ENCODE peak calls at places on chromosome 18, in four cellular contexts. O is GM23338, L is SHP77, X is NCI-H446. C is an unnamed sample.

GRCh38 chr18:35089382-35089781 is 48.2 kb downstream of the MAPRE2 start:
- DNase-seq in L (no peak), X (no peak), O (no peak), C (peak)

GRCh38 chr18:79940126-79940813 is 11.2 kb downstream of the SLC66A2 start:
- DNase-seq in O (no peak), L (no peak), X (no peak), C (no peak)

GRCh38 chr18:79571221-79572092 is 108.1 kb upstream of the CTDP1 start:
- DNase-seq in L (no peak), X (no peak), O (no peak), C (no peak)

GRCh38 chr18:52341617-52342381 is 1.8 kb downstream of the DCC start:
- DNase-seq in X (no peak), L (no peak), O (peak), C (peak)

GRCh38 chr18:24878289-24878688 is 417.9 kb downstream of the HRH4 start:
- DNase-seq in O (peak), X (peak), L (peak), C (peak)

GRCh38 chr18:44839239-44839666 is 158.6 kb downstream of the SETBP1 start:
- DNase-seq in O (peak), L (peak), X (no peak), C (peak)

GRCh38 chr18:75811156-75811555 is 383.7 kb upstream of the SMIM21 start:
- DNase-seq in X (no peak), L (no peak), O (no peak), C (no peak)

GRCh38 chr18:48475635-48476549 is 62.9 kb upstream of the CTIF start:
- DNase-seq in L (peak), O (peak), X (peak), C (peak)

GRCh38 chr18:80197490-80197889 is 49.8 kb downstream of the PARD6G start:
- DNase-seq in L (no peak), O (no peak), X (no peak), C (no peak)

GRCh38 chr18:64119916-64120315 is 29.0 kb downstream of the LINC00305 start:
- DNase-seq in L (no peak), X (peak), O (peak), C (peak)

GRCh38 chr18:56709463-56709862 is 58.3 kb downstream of the WDR7 start:
- DNase-seq in O (peak), L (peak), X (peak), C (peak)

GRCh38 chr18:50707841-50708240 is 112.0 kb downstream of the MRO start:
- DNase-seq in X (no peak), O (no peak), L (no peak), C (peak)

GRCh38 chr18:21191596-21192307 is 50.3 kb upstream of the GREB1L start:
- DNase-seq in O (peak), L (peak), X (no peak), C (peak)

GRCh38 chr18:21656402-21656801 is 44.3 kb downstream of the SNRPD1 start:
- DNase-seq in X (no peak), L (no peak), O (no peak), C (peak)

GRCh38 chr18:7017013-7017412 is 100.6 kb downstream of the LAMA1 start:
- DNase-seq in L (no peak), O (no peak), X (no peak), C (no peak)

GRCh38 chr18:46939337-46939963 is 22.0 kb downstream of the KATNAL2 start:
- DNase-seq in X (no peak), L (no peak), O (peak), C (peak)

GRCh38 chr18:31612124-31612523 is 20.4 kb downstream of the TTR start:
- DNase-seq in X (no peak), O (no peak), L (no peak), C (no peak)

GRCh38 chr18:1094408-1094807 is 189.7 kb downstream of the ADCYAP1 start:
- DNase-seq in L (no peak), O (no peak), X (no peak), C (peak)

GRCh38 chr18:13218376-13219011 is at the start of gene LDLRAD4:
- DNase-seq in O (peak), X (no peak), L (peak), C (no peak)

GRCh38 chr18:25453556-25454269 is 101.7 kb upstream of the ZNF521 start:
- DNase-seq in L (no peak), X (no peak), O (no peak), C (peak)

GRCh38 chr18:11137400-11137799 is 12.0 kb downstream of the PIEZO2 start:
- DNase-seq in O (no peak), L (no peak), X (no peak), C (no peak)

GRCh38 chr18:2410688-2411087 is 160.6 kb downstream of the METTL4 start:
- DNase-seq in O (no peak), X (no peak), L (no peak), C (peak)

GRCh38 chr18:64639536-64639935 is 490.6 kb upstream of the LINC00305 start:
- DNase-seq in O (no peak), X (no peak), L (no peak), C (no peak)

GRCh38 chr18:55763298-55763697 is 175.3 kb upstream of the TCF4 start:
- DNase-seq in L (no peak), O (no peak), X (no peak), C (peak)

GRCh38 chr18:7329036-7329435 is 98.1 kb downstream of the LRRC30 start:
- DNase-seq in X (no peak), O (no peak), L (no peak), C (peak)

GRCh38 chr18:8835556-8835955 is 130.2 kb downstream of the MTCL1 start:
- DNase-seq in X (peak), O (no peak), L (no peak), C (peak)

GRCh38 chr18:79609841-79610281 is 69.7 kb upstream of the CTDP1 start:
- DNase-seq in X (no peak), L (no peak), O (no peak), C (no peak)

GRCh38 chr18:21110667-21111350 is 804 bp downstream of the ROCK1 start:
- DNase-seq in L (peak), X (no peak), O (peak), C (peak)

GRCh38 chr18:22848618-22849017 is 84.5 kb upstream of the RBBP8 start:
- DNase-seq in L (no peak), X (no peak), O (no peak), C (peak)

GRCh38 chr18:36315736-36316135 is 18.2 kb downstream of the FHOD3 start:
- DNase-seq in X (no peak), L (no peak), O (no peak), C (peak)

GRCh38 chr18:79380816-79381806 is 14.6 kb upstream of the NFATC1 start:
- DNase-seq in X (no peak), O (peak), L (peak), C (peak)

GRCh38 chr18:23619388-23619873 is 33.1 kb upstream of the NPC1 start:
- DNase-seq in X (no peak), L (no peak), O (peak), C (peak)

GRCh38 chr18:43539862-43540261 is 262.6 kb upstream of the SYT4 start:
- DNase-seq in O (no peak), L (no peak), X (no peak), C (no peak)

GRCh38 chr18:25650201-25650941 is 298.4 kb upstream of the ZNF521 start:
- DNase-seq in X (no peak), L (no peak), O (no peak), C (peak)

C was measured in cardiac fibroblast.